ENCODE peak calls at places on chromosomes 1 and 21, in seven cellular contexts. One of them, this sample, is unnamed.

GRCh38 chr1:200530551-200531261 is 89.8 kb downstream of the KIF14 start:
- DNase-seq in K562: no peak
- DNase-seq in stomach: no peak
- DNase-seq in ovary: no peak
- DNase-seq in A549: no peak
- DNase-seq in sigmoid colon: no peak
- DNase-seq in HepG2: no peak
- DNase-seq in this sample: no peak

GRCh38 chr1:23169727-23170335 is 1.2 kb upstream of the LUZP1 start:
- DNase-seq in A549: peak
- DNase-seq in K562: no peak
- DNase-seq in HepG2: peak
- DNase-seq in stomach: no peak
- DNase-seq in ovary: peak
- DNase-seq in sigmoid colon: peak
- DNase-seq in this sample: peak

GRCh38 chr1:245441699-245442098 is 286.9 kb downstream of the KIF26B start:
- DNase-seq in ovary: no peak
- DNase-seq in stomach: no peak
- DNase-seq in K562: no peak
- DNase-seq in A549: no peak
- DNase-seq in HepG2: no peak
- DNase-seq in sigmoid colon: peak
- DNase-seq in this sample: no peak

GRCh38 chr1:173868266-173869107 is at the start of gene ZBTB37:
- DNase-seq in A549: peak
- DNase-seq in HepG2: peak
- DNase-seq in K562: peak
- DNase-seq in stomach: peak
- DNase-seq in sigmoid colon: peak
- DNase-seq in ovary: peak
- DNase-seq in this sample: peak

GRCh38 chr1:9009438-9010366 is 16.5 kb downstream of the SLC2A7 start:
- DNase-seq in HepG2: no peak
- DNase-seq in K562: peak
- DNase-seq in A549: peak
- DNase-seq in sigmoid colon: no peak
- DNase-seq in stomach: peak
- DNase-seq in ovary: peak
- DNase-seq in this sample: no peak

GRCh38 chr1:177307771-177308170 is 137.0 kb downstream of the BRINP2 start:
- DNase-seq in A549: no peak
- DNase-seq in sigmoid colon: no peak
- DNase-seq in stomach: no peak
- DNase-seq in ovary: no peak
- DNase-seq in HepG2: no peak
- DNase-seq in K562: no peak
- DNase-seq in this sample: no peak

GRCh38 chr1:65266501-65266900 is 42.8 kb upstream of the DNAJC6 start:
- DNase-seq in A549: no peak
- DNase-seq in stomach: no peak
- DNase-seq in K562: no peak
- DNase-seq in sigmoid colon: no peak
- DNase-seq in ovary: no peak
- DNase-seq in HepG2: no peak
- DNase-seq in this sample: no peak

GRCh38 chr1:43443197-43443946 is 10.4 kb downstream of the HYI start:
- DNase-seq in sigmoid colon: peak
- DNase-seq in HepG2: no peak
- DNase-seq in stomach: peak
- DNase-seq in K562: no peak
- DNase-seq in ovary: peak
- DNase-seq in A549: no peak
- DNase-seq in this sample: peak

GRCh38 chr1:6273380-6273891 is 12.5 kb upstream of the GPR153 start:
- DNase-seq in HepG2: no peak
- DNase-seq in ovary: no peak
- DNase-seq in stomach: no peak
- DNase-seq in K562: no peak
- DNase-seq in A549: no peak
- DNase-seq in sigmoid colon: no peak
- DNase-seq in this sample: no peak

GRCh38 chr21:35559128-35559831 is 501.0 kb downstream of the SETD4 start:
- DNase-seq in stomach: no peak
- DNase-seq in sigmoid colon: no peak
- DNase-seq in ovary: no peak
- DNase-seq in K562: no peak
- DNase-seq in A549: no peak
- DNase-seq in HepG2: no peak
- DNase-seq in this sample: no peak

GRCh38 chr21:38272215-38272614 is 15.4 kb downstream of the KCNJ15 start:
- DNase-seq in A549: no peak
- DNase-seq in sigmoid colon: no peak
- DNase-seq in K562: no peak
- DNase-seq in stomach: no peak
- DNase-seq in ovary: no peak
- DNase-seq in HepG2: no peak
- DNase-seq in this sample: no peak

GRCh38 chr1:67888707-67889106 is 55.4 kb upstream of the GNG12 start:
- DNase-seq in A549: no peak
- DNase-seq in K562: no peak
- DNase-seq in HepG2: no peak
- DNase-seq in sigmoid colon: no peak
- DNase-seq in ovary: no peak
- DNase-seq in stomach: no peak
- DNase-seq in this sample: no peak
- TF ChIP-seq POLR2A in A549: no peak
- TF ChIP-seq POLR2A in K562: no peak
- TF ChIP-seq POLR2A in HepG2: no peak
- TF ChIP-seq POLR2A in sigmoid colon: no peak
- TF ChIP-seq POLR2A in ovary: no peak
- TF ChIP-seq POLR2A in stomach: no peak
- TF ChIP-seq POLR2A in this sample: no peak

DNA sequence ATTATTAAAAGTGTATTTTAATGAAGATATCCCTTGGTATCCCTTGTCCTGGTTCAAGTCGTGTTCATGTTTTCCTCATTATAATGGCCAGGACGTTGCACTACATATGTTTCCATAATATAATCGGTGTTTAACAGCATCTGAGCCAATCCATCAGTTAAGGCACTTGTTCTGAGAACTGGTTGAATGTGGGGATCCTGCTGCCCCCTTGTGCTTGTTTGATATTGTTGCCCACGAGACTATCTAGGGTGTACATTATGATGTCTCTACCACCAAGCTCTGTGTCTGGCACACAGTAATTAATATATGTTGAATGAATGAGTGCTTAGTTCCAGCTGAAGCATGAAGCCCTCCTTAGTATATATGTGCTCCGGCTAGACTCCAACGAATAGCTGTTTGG is 193.0 kb downstream of the CACNA1E start:
- DNase-seq in K562: peak
- DNase-seq in sigmoid colon: no peak
- DNase-seq in A549: peak
- DNase-seq in ovary: no peak
- DNase-seq in stomach: peak
- DNase-seq in HepG2: peak
- DNase-seq in this sample: no peak
- H3K4me3 ChIP-seq in K562: no peak
- H3K4me3 ChIP-seq in sigmoid colon: no peak
- H3K4me3 ChIP-seq in A549: no peak
- H3K4me3 ChIP-seq in ovary: no peak
- H3K4me3 ChIP-seq in stomach: no peak
- H3K4me3 ChIP-seq in HepG2: no peak
- H3K4me3 ChIP-seq in this sample: no peak

GRCh38 chr21:16258834-16259611 is 529.2 kb downstream of the USP25 start:
- DNase-seq in A549: no peak
- DNase-seq in stomach: no peak
- DNase-seq in HepG2: no peak
- DNase-seq in K562: no peak
- DNase-seq in sigmoid colon: no peak
- DNase-seq in ovary: no peak
- DNase-seq in this sample: no peak
- TF ChIP-seq EP300 in A549: no peak
- TF ChIP-seq EP300 in stomach: no peak
- TF ChIP-seq EP300 in HepG2: no peak
- TF ChIP-seq EP300 in K562: no peak
- TF ChIP-seq EP300 in sigmoid colon: no peak
- TF ChIP-seq EP300 in ovary: no peak
- TF ChIP-seq EP300 in this sample: no peak

GRCh38 chr1:74733616-74734484 is 898 bp downstream of the TYW3 start:
- DNase-seq in stomach: no peak
- DNase-seq in A549: peak
- DNase-seq in ovary: no peak
- DNase-seq in sigmoid colon: no peak
- DNase-seq in HepG2: peak
- DNase-seq in K562: peak
- DNase-seq in this sample: no peak

GRCh38 chr1:74728736-74729135 is 4.1 kb downstream of the CRYZ start:
- DNase-seq in K562: no peak
- DNase-seq in stomach: no peak
- DNase-seq in A549: no peak
- DNase-seq in HepG2: no peak
- DNase-seq in ovary: no peak
- DNase-seq in sigmoid colon: no peak
- DNase-seq in this sample: no peak

GRCh38 chr1:74732960-74733615 is at the start of the genes CRYZ and TYW3:
- DNase-seq in K562: peak
- DNase-seq in ovary: peak
- DNase-seq in stomach: peak
- DNase-seq in sigmoid colon: peak
- DNase-seq in A549: peak
- DNase-seq in HepG2: peak
- DNase-seq in this sample: peak

GRCh38 chr1:74729741-74730478 is 2.9 kb downstream of the CRYZ start:
- DNase-seq in K562: peak
- DNase-seq in stomach: no peak
- DNase-seq in A549: peak
- DNase-seq in sigmoid colon: no peak
- DNase-seq in ovary: no peak
- DNase-seq in HepG2: peak
- DNase-seq in this sample: no peak

GRCh38 chr1:74731399-74732052 is 1.3 kb downstream of the CRYZ start:
- DNase-seq in stomach: peak
- DNase-seq in sigmoid colon: no peak
- DNase-seq in K562: peak
- DNase-seq in ovary: no peak
- DNase-seq in A549: peak
- DNase-seq in HepG2: peak
- DNase-seq in this sample: no peak
- TF ChIP-seq POLR2A in stomach: no peak
- TF ChIP-seq POLR2A in sigmoid colon: no peak
- TF ChIP-seq POLR2A in K562: no peak
- TF ChIP-seq POLR2A in ovary: no peak
- TF ChIP-seq POLR2A in A549: no peak
- TF ChIP-seq POLR2A in HepG2: peak
- TF ChIP-seq POLR2A in this sample: no peak

GRCh38 chr1:155207578-155208405 is at the start of gene THBS3:
- DNase-seq in K562: no peak
- DNase-seq in HepG2: no peak
- DNase-seq in stomach: no peak
- DNase-seq in A549: no peak
- DNase-seq in ovary: peak
- DNase-seq in sigmoid colon: peak
- DNase-seq in this sample: no peak

GRCh38 chr1:155208656-155209372 is at the start of gene MTX1:
- DNase-seq in ovary: peak
- DNase-seq in HepG2: peak
- DNase-seq in stomach: peak
- DNase-seq in K562: peak
- DNase-seq in A549: peak
- DNase-seq in sigmoid colon: peak
- DNase-seq in this sample: peak

GRCh38 chr1:155205969-155206593 is 1.6 kb downstream of the THBS3 start:
- DNase-seq in HepG2: no peak
- DNase-seq in A549: no peak
- DNase-seq in K562: no peak
- DNase-seq in stomach: no peak
- DNase-seq in sigmoid colon: no peak
- DNase-seq in ovary: no peak
- DNase-seq in this sample: no peak

GRCh38 chr1:155208406-155208655 is 164 bp upstream of the MTX1 start:
- DNase-seq in ovary: no peak
- DNase-seq in A549: no peak
- DNase-seq in stomach: no peak
- DNase-seq in sigmoid colon: no peak
- DNase-seq in HepG2: no peak
- DNase-seq in K562: no peak
- DNase-seq in this sample: no peak

GRCh38 chr1:155206891-155207577 is 663 bp downstream of the THBS3 start:
- DNase-seq in K562: peak
- DNase-seq in stomach: peak
- DNase-seq in ovary: peak
- DNase-seq in A549: peak
- DNase-seq in HepG2: peak
- DNase-seq in sigmoid colon: peak
- DNase-seq in this sample: peak
- H3K4me3 ChIP-seq in K562: no peak
- H3K4me3 ChIP-seq in stomach: peak
- H3K4me3 ChIP-seq in ovary: peak
- H3K4me3 ChIP-seq in A549: no peak
- H3K4me3 ChIP-seq in HepG2: peak
- H3K4me3 ChIP-seq in sigmoid colon: peak
- H3K4me3 ChIP-seq in this sample: peak

GRCh38 chr1:24897263-24898151 is 32.6 kb downstream of the RUNX3 start:
- DNase-seq in ovary: no peak
- DNase-seq in sigmoid colon: no peak
- DNase-seq in HepG2: no peak
- DNase-seq in K562: no peak
- DNase-seq in A549: no peak
- DNase-seq in stomach: peak
- DNase-seq in this sample: peak
- TF ChIP-seq EP300 in ovary: no peak
- TF ChIP-seq EP300 in sigmoid colon: no peak
- TF ChIP-seq EP300 in HepG2: no peak
- TF ChIP-seq EP300 in K562: no peak
- TF ChIP-seq EP300 in A549: no peak
- TF ChIP-seq EP300 in stomach: no peak
- TF ChIP-seq EP300 in this sample: no peak

DNA sequence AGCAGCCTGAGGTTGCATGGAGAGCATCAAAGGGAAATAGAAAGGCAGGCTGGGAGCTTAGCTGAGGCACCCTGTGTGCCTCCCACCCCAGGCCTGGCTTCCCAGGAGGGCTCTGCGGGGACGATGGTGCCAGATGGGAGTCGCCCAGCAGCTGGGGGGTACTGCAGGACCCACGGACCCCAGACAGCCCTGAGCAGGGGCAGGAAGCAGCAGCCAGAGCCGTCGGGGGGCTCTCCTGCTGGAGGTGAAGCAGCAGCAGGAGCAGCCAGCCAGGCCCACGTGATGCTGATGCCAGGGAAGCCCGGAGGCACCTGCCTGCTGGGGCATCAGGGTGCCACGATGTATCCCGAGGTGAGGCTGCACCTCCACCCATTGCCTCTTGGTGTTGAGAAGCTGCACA is 20.4 kb downstream of the RAP1GAP start:
- DNase-seq in stomach: no peak
- DNase-seq in ovary: no peak
- DNase-seq in sigmoid colon: no peak
- DNase-seq in A549: no peak
- DNase-seq in K562: no peak
- DNase-seq in HepG2: no peak
- DNase-seq in this sample: no peak
- TF ChIP-seq POLR2A in stomach: no peak
- TF ChIP-seq POLR2A in ovary: no peak
- TF ChIP-seq POLR2A in sigmoid colon: no peak
- TF ChIP-seq POLR2A in A549: no peak
- TF ChIP-seq POLR2A in K562: no peak
- TF ChIP-seq POLR2A in HepG2: no peak
- TF ChIP-seq POLR2A in this sample: no peak